ENCODE peak calls at places on chromosomes 11 and 22, in six cellular contexts. K, R, D, V, U and I are unnamed samples. For H3K27me3, the result is how much of the 10 kb centered on the place peaks cover.

GRCh38 chr11:62999649-63000048 is 14.9 kb upstream of the SLC22A6 start:
- DNase-seq in R (peak), U (no peak), K (no peak), V (no peak), D (no peak), I (no peak)

GRCh38 chr11:61967177-61967923 is at the start of gene FTH1:
- DNase-seq in R (peak), U (peak), D (peak), V (peak), K (peak), I (peak)

GRCh38 chr11:64786308-64786707 is 8.0 kb upstream of the SF1 start:
- DNase-seq in K (no peak), U (no peak), R (no peak), V (peak), D (no peak), I (no peak)

GRCh38 chr11:65506770-65507485 is 8.1 kb downstream of the MALAT1 start:
- DNase-seq in K (peak), V (peak), R (no peak), D (peak), U (peak), I (no peak)

GRCh38 chr11:33857924-33858323 is 34.0 kb downstream of the LMO2 start:
- DNase-seq in D (peak), R (peak), K (peak), U (peak), V (peak), I (peak)

GRCh38 chr22:35627267-35628041 is 10.3 kb upstream of the MB start:
- DNase-seq in U (peak), K (peak), R (peak), D (peak), V (peak), I (peak)

GRCh38 chr11:38138972-38139371 is 1540.9 kb upstream of the RAG2 start:
- DNase-seq in V (no peak), R (no peak), K (no peak), D (no peak), U (no peak), I (no peak)

GRCh38 chr22:33034753-33035152 is 23.4 kb downstream of the SYN3 start:
- DNase-seq in R (no peak), K (no peak), U (no peak), V (no peak), D (no peak), I (no peak)

GRCh38 chr11:15884792-15885540 is 471.4 kb downstream of the SOX6 start:
- DNase-seq in U (no peak), D (no peak), R (no peak), K (no peak), V (peak), I (no peak)

GRCh38 chr11:65434057-65434666 is 11.6 kb downstream of the NEAT1 start:
- DNase-seq in R (peak), U (no peak), V (no peak), D (no peak), K (no peak), I (no peak)

DNA sequence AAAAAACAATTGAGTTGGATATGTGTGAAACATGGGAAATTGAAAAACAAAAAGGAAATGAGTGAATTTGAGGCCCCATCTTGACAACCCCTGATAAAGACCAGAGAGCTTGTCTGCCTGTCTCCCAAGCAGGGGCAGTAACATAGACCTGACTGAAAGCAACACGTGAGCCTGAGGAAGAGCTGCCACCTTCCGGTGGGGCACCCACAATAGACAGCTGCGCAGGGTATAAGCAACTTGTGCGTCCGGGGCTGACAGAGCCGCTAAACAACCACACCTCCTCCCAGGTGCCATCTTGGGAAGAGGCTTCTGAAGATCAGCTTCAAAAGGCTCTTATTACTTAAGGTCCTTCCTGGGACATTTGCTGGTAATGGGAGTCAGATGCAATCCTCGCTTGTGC is 166.8 kb downstream of the NTM start:
- DNase-seq in R (no peak), D (no peak), V (no peak), K (no peak), U (no peak), I (no peak)
- H3K27me3 ChIP-seq in R (under half), D (under half), V (under half), K (under half), U (under half), I (under half)

GRCh38 chr22:23764931-23765881 is 2.4 kb downstream of the C22orf15 start:
- DNase-seq in K (no peak), D (no peak), R (no peak), U (no peak), V (peak), I (no peak)

GRCh38 chr22:23760056-23760455 is 2.7 kb upstream of the C22orf15 start:
- DNase-seq in D (no peak), K (no peak), U (no peak), V (no peak), R (no peak), I (no peak)

GRCh38 chr22:23762866-23763578 is at the start of gene C22orf15:
- DNase-seq in D (no peak), R (no peak), V (peak), K (no peak), U (no peak), I (no peak)

GRCh38 chr22:23767303-23767672 is 484 bp downstream of the CHCHD10 start:
- DNase-seq in D (no peak), V (peak), R (no peak), K (no peak), U (no peak), I (no peak)

GRCh38 chr22:23763579-23764331 is 965 bp downstream of the C22orf15 start:
- DNase-seq in D (no peak), K (no peak), U (no peak), V (peak), R (no peak), I (no peak)
- H3K4me3 ChIP-seq in D (no peak), K (peak), U (peak), V (peak), R (no peak), I (peak)

DNA sequence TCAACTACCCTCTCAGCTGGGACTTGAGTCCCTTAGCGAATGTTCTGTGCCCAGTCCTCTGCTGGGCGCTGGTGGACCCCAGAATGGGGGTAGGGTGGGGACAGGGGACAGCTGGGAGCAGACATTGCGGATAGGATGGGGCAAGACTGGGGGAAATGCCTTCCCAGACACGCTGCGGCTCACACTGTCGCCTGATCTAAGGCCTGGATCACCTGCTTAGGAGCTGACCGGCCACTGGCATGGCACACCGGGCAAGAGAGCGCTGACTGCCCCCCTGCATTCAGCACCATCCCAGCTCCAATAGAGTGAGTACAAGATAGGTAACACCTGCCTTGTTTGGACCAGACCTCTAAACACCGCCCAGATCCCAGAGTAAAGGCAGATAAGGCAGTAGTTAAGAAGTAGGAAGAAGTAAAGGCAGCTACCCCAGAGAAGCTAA is 1.4 kb downstream of the ARVCF start:
- DNase-seq in V (no peak), K (no peak), U (no peak), R (no peak), D (no peak), I (no peak)
- H3K27me3 ChIP-seq in V (under half), K (under half), U (under half), R (under half), D (under half), I (under half)

DNA sequence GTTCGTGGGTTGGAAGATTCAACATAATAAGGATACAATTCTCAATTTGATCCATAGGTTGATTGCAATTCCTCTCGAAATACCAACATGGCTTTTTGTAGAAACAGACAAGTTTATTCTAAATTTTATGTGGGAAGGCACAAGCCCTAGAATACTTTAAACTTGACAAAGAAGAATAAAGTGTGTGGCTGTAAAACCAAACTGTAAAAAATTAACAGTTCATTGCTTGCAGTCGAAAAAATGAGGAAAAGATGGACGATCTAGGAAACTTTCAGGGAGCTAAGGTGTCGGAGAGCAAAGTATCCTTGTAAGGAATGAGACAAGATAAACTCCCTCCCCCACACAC is 1.0 kb upstream of the GLB1L3 start:
- DNase-seq in V (no peak), K (no peak), U (no peak), R (no peak), D (no peak), I (no peak)
- H3K4me3 ChIP-seq in V (no peak), K (no peak), U (peak), R (peak), D (no peak), I (no peak)

GRCh38 chr22:22120160-22120559 is 124.4 kb upstream of the VPREB1 start:
- DNase-seq in U (no peak), D (no peak), K (no peak), R (no peak), V (no peak), I (no peak)
- H3K27me3 ChIP-seq in U (under half), D (under half), K (under half), R (under half), V (under half), I (under half)

DNA sequence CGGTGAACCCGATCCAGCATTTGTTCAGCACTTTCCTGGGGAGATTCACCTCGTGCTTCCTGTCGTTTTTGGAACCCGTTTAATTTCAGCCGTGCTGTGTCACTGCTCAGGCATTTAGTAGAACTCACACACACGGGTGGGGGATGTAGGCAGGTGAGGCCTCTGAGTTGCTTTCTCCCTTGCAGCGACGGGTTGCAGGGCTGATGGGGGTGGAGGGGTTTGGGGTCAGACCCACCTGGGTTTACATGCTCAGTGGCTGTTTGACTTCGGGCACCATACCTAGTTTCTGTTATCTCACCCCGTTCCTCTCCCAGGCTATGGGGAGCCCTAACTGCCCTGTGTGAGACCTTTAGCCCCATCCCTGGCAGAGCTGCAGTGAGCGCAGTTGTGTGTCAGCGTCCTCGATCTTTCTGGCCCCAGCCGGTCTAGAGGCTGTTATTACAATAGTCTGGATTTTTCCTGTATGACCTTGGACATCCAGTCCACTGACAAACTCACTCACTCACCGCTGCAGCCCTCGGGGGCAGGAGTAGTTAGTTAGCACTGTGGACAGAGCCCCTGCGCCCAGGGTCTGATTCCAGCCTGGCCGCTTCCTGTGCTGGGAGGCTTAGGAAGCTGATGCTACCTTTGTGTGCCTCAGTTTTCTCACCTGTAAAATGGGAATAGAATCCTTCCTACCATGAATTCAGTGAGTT is 2.6 kb downstream of the LRP5 start:
- DNase-seq in R (peak), D (peak), U (no peak), K (no peak), V (no peak), I (no peak)
- H3K4me3 ChIP-seq in R (peak), D (peak), U (no peak), K (peak), V (peak), I (no peak)

GRCh38 chr22:48146426-48146825 is 1384.0 kb downstream of the TBC1D22A start:
- DNase-seq in R (no peak), V (no peak), D (no peak), K (no peak), U (no peak), I (no peak)
- H3K27me3 ChIP-seq in R (under half), V (under half), D (under half), K (under half), U (under half), I (under half)

GRCh38 chr11:60763692-60764369 is 7.2 kb downstream of the MS4A15 start:
- DNase-seq in U (no peak), R (no peak), D (no peak), V (no peak), K (no peak), I (no peak)
- H3K4me3 ChIP-seq in U (no peak), R (no peak), D (no peak), V (no peak), K (no peak), I (no peak)

DNA sequence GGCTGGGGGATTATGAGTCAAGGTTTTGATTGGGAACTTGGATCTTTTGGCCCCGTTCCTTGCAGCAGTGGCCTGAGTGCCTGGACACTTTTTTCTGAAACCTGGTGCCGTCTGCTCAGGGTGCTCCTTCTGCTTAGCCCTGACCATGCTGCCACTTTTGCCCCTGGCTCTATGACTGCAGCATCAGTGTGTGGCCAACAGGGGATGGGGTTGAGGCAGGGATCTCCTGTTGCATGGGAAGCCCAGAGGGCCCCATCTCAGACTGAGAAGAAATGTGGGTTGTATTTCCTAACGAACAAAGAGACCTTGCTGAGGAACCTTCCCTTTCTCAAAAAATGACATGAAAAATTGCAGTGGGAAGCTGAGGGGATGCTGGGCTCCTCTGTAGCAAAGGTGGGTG is 18.7 kb downstream of the POU2F3 start:
- DNase-seq in K (no peak), V (no peak), D (no peak), R (no peak), U (no peak), I (no peak)
- H3K27me3 ChIP-seq in K (half or more), V (under half), D (under half), R (under half), U (under half), I (under half)

GRCh38 chr11:117715801-117716200 is 81.2 kb downstream of the DSCAML1 start:
- DNase-seq in V (no peak), R (no peak), K (no peak), D (no peak), U (no peak), I (no peak)

GRCh38 chr11:117716652-117717440 is 80.2 kb downstream of the DSCAML1 start:
- DNase-seq in V (no peak), D (no peak), R (no peak), K (no peak), U (no peak), I (no peak)

GRCh38 chr11:117719480-117719879 is 77.5 kb downstream of the DSCAML1 start:
- DNase-seq in K (no peak), D (no peak), R (no peak), U (no peak), V (no peak), I (no peak)

GRCh38 chr11:117720061-117720511 is 76.9 kb downstream of the DSCAML1 start:
- DNase-seq in K (no peak), D (no peak), U (no peak), R (no peak), V (no peak), I (no peak)

GRCh38 chr11:117717485-117718314 is 79.3 kb downstream of the DSCAML1 start:
- DNase-seq in V (no peak), U (peak), K (no peak), D (no peak), R (no peak), I (no peak)
- H3K4me3 ChIP-seq in V (no peak), U (no peak), K (no peak), D (no peak), R (no peak), I (no peak)